ENCODE peak calls at places on chromosomes 1 and 21, in five cellular contexts. J, A, B, Q and D are unnamed samples.
A peak's percentile ranks its signal among the peaks of the same experiment; 100 is the strongest.

GRCh38 chr1:230600111-230601000 is 41.9 kb upstream of the COG2 start:
- ATAC-seq in J (no peak), A (no peak), B (no peak), Q (no peak), D (no peak)

GRCh38 chr1:86741947-86742572 is 37.7 kb downstream of the SH3GLB1 start:
- ATAC-seq in J (no peak), A (no peak), B (no peak), Q (no peak), D (no peak)

GRCh38 chr1:92315766-92316413 is 17.0 kb downstream of the RPAP2 start:
- ATAC-seq in J (no peak), A (peak; percentile 49), B (peak; percentile 89), Q (no peak), D (no peak)

GRCh38 chr1:38050397-38051141 is 4.0 kb upstream of the POU3F1 start:
- ATAC-seq in J (no peak), A (no peak), B (no peak), Q (no peak), D (no peak)

GRCh38 chr1:67716800-67717199 is 31.8 kb downstream of the GADD45A start:
- ATAC-seq in J (no peak), A (no peak), B (no peak), Q (no peak), D (peak; percentile 28)

GRCh38 chr1:173222149-173223030 is 15.3 kb upstream of the TNFSF4 start:
- ATAC-seq in J (no peak), A (no peak), B (peak; percentile 79), Q (no peak), D (no peak)

GRCh38 chr1:14880456-14881316 is 272.9 kb upstream of the TMEM51 start:
- ATAC-seq in J (peak; percentile 46), A (peak; percentile 69), B (no peak), Q (no peak), D (no peak)

GRCh38 chr1:114130846-114131525 is 22.7 kb downstream of the SYT6 start:
- ATAC-seq in J (no peak), A (no peak), B (no peak), Q (no peak), D (no peak)

GRCh38 chr1:46798820-46799219 is at the start of gene CYP4B1:
- ATAC-seq in J (no peak), A (peak; percentile 82), B (no peak), Q (peak; percentile 94), D (no peak)

GRCh38 chr21:42545317-42545716 is 31.7 kb downstream of the SLC37A1 start:
- ATAC-seq in J (no peak), A (no peak), B (no peak), Q (no peak), D (no peak)

GRCh38 chr21:27149034-27149433 is 182.1 kb upstream of the ADAMTS5 start:
- ATAC-seq in J (no peak), A (no peak), B (no peak), Q (no peak), D (peak; percentile 61)